ENCODE peak calls at places on chromosomes 12 and 14, in seven cellular contexts. O is SK-N-SH, B is HCT116, L is K562, N is HepG2, K is GM12878, C is H1. J is an unnamed sample.

GRCh38 chr14:55122441-55122986 is 6.5 kb upstream of the LGALS3 start:
- DNase-seq in O (peak), B (no peak), L (no peak), N (peak), K (no peak), C (no peak), J (peak)

GRCh38 chr12:48828293-48828692 is 10.0 kb downstream of the CACNB3 start:
- DNase-seq in O (no peak), B (no peak), L (no peak), N (no peak), K (no peak), C (no peak), J (no peak)

GRCh38 chr12:104896146-104896545 is 61.9 kb downstream of the SLC41A2 start:
- DNase-seq in O (no peak), B (no peak), L (no peak), N (peak), K (no peak), C (no peak), J (no peak)

GRCh38 chr14:91103116-91103515 is 10.8 kb upstream of the DGLUCY start:
- DNase-seq in O (no peak), B (no peak), L (no peak), N (no peak), K (no peak), C (no peak), J (no peak)

GRCh38 chr12:125244338-125244737 is 179.1 kb downstream of the AACS start:
- DNase-seq in O (no peak), B (no peak), L (no peak), N (no peak), K (no peak), C (no peak), J (no peak)

GRCh38 chr12:46468813-46469212 is 96.2 kb upstream of the SLC38A2 start:
- DNase-seq in O (no peak), B (no peak), L (no peak), N (no peak), K (no peak), C (no peak), J (no peak)

GRCh38 chr12:12985817-12986408 is 14.2 kb downstream of the HEBP1 start:
- DNase-seq in O (peak), B (peak), L (peak), N (peak), K (no peak), C (no peak), J (peak)

GRCh38 chr12:58888131-58888783 is 32.0 kb downstream of the LRIG3 start:
- DNase-seq in O (no peak), B (no peak), L (no peak), N (no peak), K (no peak), C (no peak), J (no peak)

GRCh38 chr14:33646692-33647260 is 304.1 kb downstream of the EGLN3 start:
- DNase-seq in O (no peak), B (no peak), L (no peak), N (no peak), K (no peak), C (no peak), J (no peak)

GRCh38 chr12:20489645-20490044 is 121.3 kb downstream of the PDE3A start:
- DNase-seq in O (peak), B (no peak), L (no peak), N (no peak), K (no peak), C (no peak), J (no peak)

GRCh38 chr12:60834372-60834771 is 1238.5 kb downstream of the SLC16A7 start:
- DNase-seq in O (no peak), B (no peak), L (no peak), N (no peak), K (no peak), C (no peak), J (no peak)

GRCh38 chr12:118374126-118374725 is 1.5 kb upstream of the TAOK3 start:
- DNase-seq in O (no peak), B (no peak), L (no peak), N (no peak), K (no peak), C (no peak), J (no peak)

DNA sequence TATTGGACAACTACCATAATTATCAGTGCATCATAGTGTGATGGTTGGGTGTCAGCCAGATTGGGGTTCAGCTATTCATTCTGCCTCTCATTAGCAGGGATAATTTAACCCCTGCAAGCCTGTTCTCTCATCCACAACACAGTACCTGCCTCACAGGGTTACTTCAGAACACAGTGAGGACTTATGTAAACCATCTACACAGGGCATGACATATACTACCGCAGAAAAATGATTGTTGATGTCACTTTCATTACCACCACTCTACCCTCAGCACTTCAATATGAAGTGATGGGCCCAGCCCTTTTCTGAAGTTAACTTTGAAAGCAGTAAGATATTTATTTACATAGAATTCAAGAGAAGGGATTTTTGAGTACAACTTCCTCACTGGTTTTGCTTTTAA is 14.5 kb downstream of the PRKCH start:
- DNase-seq in O (no peak), B (no peak), L (no peak), N (no peak), K (no peak), C (no peak), J (no peak)
- TF ChIP-seq JUND in O (no peak), B (no peak), L (no peak), N (no peak), K (no peak), C (no peak), J (no peak)

DNA sequence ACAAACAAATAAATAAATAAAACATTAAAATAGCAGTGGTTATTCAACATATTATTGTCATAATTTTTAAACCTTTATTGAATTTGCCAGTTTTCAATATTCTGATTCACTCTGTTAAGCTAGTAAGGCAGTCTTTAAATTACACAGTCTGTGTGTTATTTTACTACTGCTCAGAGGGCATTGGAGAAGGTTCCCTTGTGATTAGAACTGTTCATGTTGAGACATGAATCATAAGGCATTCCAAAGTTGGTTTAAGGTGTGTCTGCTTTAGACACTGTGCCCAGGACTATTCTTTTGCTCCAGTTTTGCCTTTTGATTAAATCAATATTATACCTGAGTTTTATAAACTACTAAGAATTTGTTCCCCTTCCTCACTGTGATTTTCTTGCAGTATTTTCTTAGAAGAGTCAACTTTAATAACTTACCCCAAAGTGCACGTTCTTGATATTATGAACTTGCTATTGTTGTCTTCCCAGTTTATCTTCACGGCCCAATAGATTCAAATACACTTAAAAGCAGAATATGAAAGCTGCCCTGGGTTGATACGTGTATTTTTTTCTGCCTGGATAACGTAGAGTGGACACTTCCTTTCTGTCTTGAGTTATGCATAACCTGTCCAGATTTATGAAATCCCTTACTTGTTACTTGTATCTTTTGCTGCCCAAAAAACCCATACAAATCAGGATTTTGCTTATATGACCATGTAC is 105.3 kb upstream of the BCAT1 start:
- DNase-seq in O (no peak), B (no peak), L (no peak), N (no peak), K (no peak), C (no peak), J (no peak)
- TF ChIP-seq JUND in O (no peak), B (no peak), L (no peak), N (no peak), K (no peak), C (no peak), J (no peak)

DNA sequence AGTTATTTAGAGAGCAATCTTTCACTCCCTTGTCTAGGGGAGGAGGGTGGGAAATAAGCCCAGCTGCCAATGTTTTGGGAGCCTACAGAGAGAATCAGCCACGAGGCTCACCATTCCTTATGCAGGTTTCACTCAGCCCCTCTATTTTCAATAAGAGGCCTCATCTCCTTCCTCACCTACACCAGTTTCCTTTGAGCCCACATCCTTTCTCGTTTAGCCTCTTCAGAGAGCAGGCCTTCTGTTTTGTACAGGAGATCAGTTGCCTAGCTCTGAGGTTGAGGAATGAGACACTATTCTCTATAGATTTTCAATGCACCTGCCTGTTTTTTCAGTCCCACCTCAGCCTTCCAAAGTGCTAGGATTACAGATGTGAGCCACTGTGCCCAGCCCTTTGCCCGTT is 17.9 kb downstream of the SNAPC1 start:
- DNase-seq in O (no peak), B (no peak), L (no peak), N (no peak), K (no peak), C (no peak), J (no peak)
- TF ChIP-seq JUND in O (no peak), B (no peak), L (no peak), N (no peak), K (no peak), C (no peak), J (no peak)

DNA sequence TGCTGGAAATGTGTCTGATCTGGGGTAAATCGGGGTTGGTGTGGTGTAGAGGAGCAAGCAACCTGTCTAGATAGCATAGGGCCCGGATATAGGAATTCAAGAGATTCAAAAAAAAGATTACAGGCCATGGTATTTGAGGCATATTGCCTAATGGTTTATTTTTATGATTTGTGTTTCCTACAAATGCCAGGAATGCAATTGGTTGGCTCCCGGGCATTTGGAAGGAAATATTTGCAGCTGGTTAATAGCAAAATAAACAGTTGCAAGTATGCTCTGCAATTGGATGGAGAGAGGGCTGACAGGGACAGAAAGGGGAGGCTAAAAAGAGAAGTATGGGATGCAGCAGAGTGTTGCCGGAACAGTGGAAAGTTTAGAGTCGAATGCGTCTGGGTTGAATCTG is 315.6 kb upstream of the ATP2B1 start:
- DNase-seq in O (no peak), B (no peak), L (no peak), N (no peak), K (no peak), C (no peak), J (peak)
- TF ChIP-seq JUND in O (peak), B (no peak), L (no peak), N (no peak), K (no peak), C (no peak), J (peak)

GRCh38 chr14:68649461-68650189 is 143.2 kb downstream of the ZFP36L1 start:
- DNase-seq in O (no peak), B (no peak), L (no peak), N (no peak), K (no peak), C (no peak), J (no peak)
- TF ChIP-seq JUND in O (no peak), B (no peak), L (no peak), N (no peak), K (no peak), C (no peak), J (no peak)

DNA sequence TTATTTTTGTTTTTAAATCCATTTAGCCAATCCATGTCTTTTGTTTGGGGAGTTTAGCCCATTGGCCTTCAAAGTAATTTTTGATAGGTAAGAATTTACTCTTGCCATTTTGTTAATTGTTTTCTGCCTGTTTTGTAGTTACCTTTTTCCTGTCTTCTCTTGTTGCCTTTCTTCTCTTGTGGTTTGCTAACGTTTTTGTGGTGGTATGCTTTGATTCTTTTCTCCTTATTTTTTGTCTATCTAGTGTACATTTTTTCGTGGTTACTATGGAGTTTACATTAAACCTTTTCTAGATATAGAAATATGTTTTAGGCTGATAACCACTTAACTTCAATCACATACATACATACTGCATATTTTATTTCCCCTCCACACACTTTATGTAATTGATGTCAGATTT is 19.1 kb upstream of the PPP1R12A start:
- DNase-seq in O (no peak), B (no peak), L (no peak), N (no peak), K (no peak), C (no peak), J (no peak)
- TF ChIP-seq JUND in O (no peak), B (no peak), L (no peak), N (no peak), K (no peak), C (no peak), J (no peak)

GRCh38 chr12:42402821-42403411 is 76.9 kb downstream of the PPHLN1 start:
- DNase-seq in O (peak), B (no peak), L (no peak), N (no peak), K (no peak), C (no peak), J (no peak)
- TF ChIP-seq JUND in O (no peak), B (no peak), L (no peak), N (no peak), K (no peak), C (no peak), J (no peak)